ENCODE peak calls at places on chromosomes 1 and 21, in nine cellular contexts. Q, Y, F, L, G, M, Z, P and T are unnamed samples.

GRCh38 chr1:237146247-237146646 is 104.3 kb downstream of the RYR2 start:
- DNase-seq in L (no peak), M (no peak), Q (peak), G (no peak), F (no peak), P (no peak), Z (no peak), Y (no peak), T (no peak)

GRCh38 chr1:51919684-51920083 is 41.2 kb upstream of the NRDC start:
- DNase-seq in L (no peak), P (no peak), F (no peak), Z (no peak), Y (no peak), Q (no peak), M (no peak), G (no peak), T (no peak)

GRCh38 chr1:13725714-13726175 is 25.8 kb downstream of the PRDM2 start:
- DNase-seq in Z (peak), G (peak), P (no peak), Y (peak), L (no peak), F (no peak), M (no peak), Q (peak), T (peak)

GRCh38 chr1:48741380-48741779 is 35.3 kb downstream of the BEND5 start:
- DNase-seq in M (no peak), Q (no peak), Z (no peak), L (no peak), G (no peak), F (no peak), P (peak), Y (peak), T (no peak)

GRCh38 chr1:248618878-248619277 is 16.0 kb downstream of the OR2T11 start:
- DNase-seq in Q (peak), Z (peak), G (peak), F (peak), P (peak), Y (peak), L (no peak), M (peak), T (peak)

GRCh38 chr1:156922986-156923564 is 2.6 kb downstream of the LRRC71 start:
- DNase-seq in P (peak), F (no peak), L (no peak), Q (no peak), Z (no peak), Y (no peak), M (no peak), G (no peak), T (no peak)

GRCh38 chr1:83883979-83884378 is 115.0 kb downstream of the TTLL7 start:
- DNase-seq in P (no peak), Y (no peak), F (no peak), M (no peak), Q (no peak), L (no peak), Z (no peak), G (no peak), T (no peak)

GRCh38 chr1:1950940-1951339 is 31.9 kb upstream of the TMEM52 start:
- DNase-seq in P (no peak), Z (no peak), Y (no peak), L (no peak), M (no peak), Q (no peak), G (no peak), F (no peak), T (no peak)

GRCh38 chr1:161260939-161261858 is 2.7 kb downstream of the PCP4L1 start:
- DNase-seq in P (no peak), G (no peak), F (no peak), Y (no peak), L (no peak), M (no peak), Z (no peak), Q (no peak), T (no peak)

GRCh38 chr1:21217812-21218596 is 41.3 kb upstream of the EIF4G3 start:
- DNase-seq in F (no peak), Z (peak), Y (peak), Q (peak), M (peak), L (peak), P (no peak), G (no peak), T (no peak)

GRCh38 chr1:39359028-39359570 is 132.3 kb upstream of the BMP8A start:
- DNase-seq in F (no peak), M (no peak), Q (no peak), G (no peak), P (peak), Z (no peak), Y (no peak), L (no peak), T (no peak)

GRCh38 chr1:94828251-94828650 is 8.1 kb downstream of the SLC44A3 start:
- DNase-seq in P (no peak), G (no peak), Y (no peak), Q (no peak), Z (no peak), L (no peak), M (no peak), F (no peak), T (no peak)

GRCh38 chr1:180098242-180098995 is 56.2 kb upstream of the QSOX1 start:
- DNase-seq in M (no peak), Z (no peak), Y (peak), Q (peak), L (no peak), P (no peak), G (no peak), F (no peak), T (no peak)

GRCh38 chr1:39387452-39387851 is 104.0 kb upstream of the BMP8A start:
- DNase-seq in Z (peak), F (no peak), M (no peak), G (peak), P (no peak), L (no peak), Y (peak), Q (no peak), T (no peak)

GRCh38 chr1:30908446-30908885 is at the start of gene SDC3:
- DNase-seq in P (no peak), Z (peak), F (no peak), Y (peak), M (no peak), G (no peak), Q (no peak), L (no peak), T (no peak)

GRCh38 chr1:20719261-20719660 is 1.5 kb upstream of the KIF17 start:
- DNase-seq in F (no peak), M (no peak), Y (no peak), L (no peak), P (no peak), Z (no peak), G (no peak), Q (peak), T (no peak)

GRCh38 chr1:42260376-42261078 is 74.5 kb downstream of the FOXJ3 start:
- DNase-seq in P (no peak), M (no peak), Y (no peak), Z (no peak), F (no peak), L (no peak), G (no peak), Q (no peak), T (no peak)

GRCh38 chr1:12499574-12500245 is 118.3 kb downstream of the DHRS3 start:
- DNase-seq in M (no peak), Z (no peak), G (no peak), F (no peak), Q (no peak), Y (no peak), L (no peak), P (no peak), T (no peak)

GRCh38 chr21:33657124-33657842 is 15.0 kb downstream of the ITSN1 start:
- DNase-seq in F (no peak), G (no peak), Y (no peak), Q (peak), L (no peak), P (no peak), M (no peak), Z (peak), T (no peak)

GRCh38 chr1:98965394-98965793 is 39.3 kb downstream of the PLPPR5 start:
- DNase-seq in L (no peak), Q (no peak), Z (no peak), Y (no peak), G (no peak), F (no peak), P (no peak), M (no peak), T (no peak)